ENCODE peak calls at places on chromosomes 4 and X, in eight cellular contexts. K, Y, L, O, M, Z, R and E are unnamed samples.

GRCh38 chr4:142408003-142408441 is 438.1 kb downstream of the INPP4B start:
- DNase-seq in K (peak), Y (no peak), L (no peak), O (peak), M (no peak), Z (no peak), R (no peak), E (peak)

GRCh38 chr4:173990879-173991231 is 292.6 kb downstream of the FBXO8 start:
- DNase-seq in K (no peak), Y (no peak), L (no peak), O (no peak), M (no peak), Z (peak), R (no peak), E (no peak)

GRCh38 chrX:141341341-141341740 is 99.0 kb upstream of the SPANXC start:
- DNase-seq in K (peak), Y (no peak), L (peak), O (peak), M (no peak), Z (no peak), R (no peak), E (peak)

GRCh38 chrX:149284616-149285015 is 220.5 kb downstream of the IDS start:
- DNase-seq in K (no peak), Y (no peak), L (no peak), O (no peak), M (no peak), Z (no peak), R (no peak), E (no peak)

GRCh38 chrX:54178100-54178940 is 4.7 kb downstream of the FAM120C start:
- DNase-seq in K (peak), Y (no peak), L (peak), O (peak), M (no peak), Z (no peak), R (no peak), E (peak)

GRCh38 chr4:128558896-128559669 is 250.4 kb upstream of the JADE1 start:
- DNase-seq in K (peak), Y (no peak), L (no peak), O (peak), M (no peak), Z (no peak), R (no peak), E (peak)

GRCh38 chr4:111788046-111788642 is 357.1 kb upstream of the FAM241A start:
- DNase-seq in K (no peak), Y (no peak), L (no peak), O (no peak), M (no peak), Z (peak), R (no peak), E (no peak)

GRCh38 chr4:140158234-140159030 is 4.4 kb upstream of the MAML3 start:
- DNase-seq in K (peak), Y (no peak), L (no peak), O (peak), M (no peak), Z (no peak), R (peak), E (no peak)

GRCh38 chr4:164023214-164023613 is 528.7 kb downstream of the TMA16 start:
- DNase-seq in K (no peak), Y (no peak), L (no peak), O (no peak), M (no peak), Z (no peak), R (no peak), E (no peak)

GRCh38 chr4:683982-684571 is 4.9 kb downstream of the SLC49A3 start:
- DNase-seq in K (peak), Y (no peak), L (no peak), O (peak), M (peak), Z (peak), R (peak), E (peak)

GRCh38 chrX:20362268-20363002 is 95.7 kb upstream of the RPS6KA3 start:
- DNase-seq in K (peak), Y (no peak), L (no peak), O (peak), M (no peak), Z (no peak), R (peak), E (peak)

GRCh38 chrX:19593684-19594083 is 78.4 kb upstream of the MAP3K15 start:
- DNase-seq in K (peak), Y (no peak), L (no peak), O (peak), M (no peak), Z (no peak), R (no peak), E (peak)

GRCh38 chr4:18051281-18051680 is 29.7 kb upstream of the LCORL start:
- DNase-seq in K (peak), Y (no peak), L (no peak), O (no peak), M (no peak), Z (no peak), R (no peak), E (no peak)

GRCh38 chrX:843306-843705 is 212.7 kb downstream of the SHOX start:
- DNase-seq in K (no peak), Y (no peak), L (no peak), O (no peak), M (no peak), Z (no peak), R (no peak), E (no peak)

GRCh38 chr4:108135549-108136209 is 33.1 kb downstream of the LEF1 start:
- DNase-seq in K (no peak), Y (no peak), L (no peak), O (no peak), M (no peak), Z (no peak), R (no peak), E (no peak)

DNA sequence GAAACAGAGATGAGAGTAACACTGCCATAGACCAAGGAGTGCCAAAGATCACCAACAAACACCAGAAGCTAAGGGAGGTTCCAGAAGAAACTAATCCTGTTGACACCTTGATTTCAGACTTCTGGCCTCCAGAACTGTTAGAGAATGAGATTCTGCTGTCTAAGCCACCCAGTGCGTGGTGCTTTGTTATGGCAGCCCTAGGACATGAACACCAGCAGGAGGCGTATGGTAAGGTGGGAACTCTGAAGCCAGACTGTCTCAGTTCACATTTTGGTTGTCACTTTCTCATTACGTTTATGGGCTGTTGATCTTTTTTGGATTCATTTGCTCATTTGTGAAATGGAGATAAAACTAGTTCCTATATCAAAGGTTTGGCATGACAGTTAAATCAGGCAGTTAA is 142.9 kb downstream of the DCHS2 start:
- DNase-seq in K (no peak), Y (no peak), L (no peak), O (no peak), M (no peak), Z (no peak), R (no peak), E (no peak)
- TF ChIP-seq CTCF in K (no peak), Y (no peak), L (no peak), O (no peak), M (no peak), Z (no peak), R (no peak), E (no peak)

DNA sequence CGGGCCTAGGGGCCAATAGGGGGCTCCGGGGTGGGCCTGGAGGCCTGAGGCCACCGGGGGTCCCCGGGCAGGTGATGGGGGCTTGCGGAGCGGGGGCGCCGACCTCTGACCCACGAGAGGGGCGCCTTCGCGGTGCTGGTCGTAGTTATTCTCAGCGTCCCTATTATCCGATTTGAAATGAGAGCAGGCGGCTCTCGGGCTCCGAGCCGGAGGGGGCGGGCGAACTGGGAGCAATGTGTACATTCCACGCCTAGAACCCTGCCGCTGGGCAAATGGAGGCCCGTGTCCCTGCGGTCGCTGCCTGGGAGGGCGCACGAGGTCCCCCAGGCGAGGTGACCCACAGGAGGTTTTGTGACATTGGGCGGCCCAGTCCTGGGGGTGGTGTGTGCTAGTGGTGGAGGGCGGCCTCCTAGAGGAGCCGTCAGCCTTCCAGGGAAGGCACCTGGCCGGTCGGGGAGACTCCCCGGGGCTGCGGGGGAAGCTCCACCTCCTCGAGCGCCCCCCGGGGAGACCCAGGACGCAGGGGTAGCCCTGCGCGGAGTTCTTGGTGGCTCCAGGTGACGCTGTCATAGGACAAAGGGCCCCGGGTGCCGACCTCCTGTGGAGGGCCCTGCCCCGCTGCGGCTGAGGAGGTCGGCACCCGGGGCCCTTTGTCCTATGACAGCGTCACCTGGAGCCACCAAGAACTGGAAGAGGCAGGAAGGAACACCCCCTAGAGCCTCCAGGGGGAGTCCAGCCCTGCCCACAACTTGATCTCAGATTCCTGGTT is 102.6 kb upstream of the PRKX start:
- DNase-seq in K (peak), Y (peak), L (no peak), O (peak), M (peak), Z (peak), R (peak), E (peak)
- TF ChIP-seq CTCF in K (no peak), Y (no peak), L (no peak), O (no peak), M (no peak), Z (no peak), R (no peak), E (no peak)

GRCh38 chrX:42720209-42720608 is 57.8 kb downstream of the PPP1R2C start:
- DNase-seq in K (no peak), Y (no peak), L (no peak), O (no peak), M (no peak), Z (no peak), R (no peak), E (no peak)

GRCh38 chrX:42710452-42710851 is 67.5 kb downstream of the PPP1R2C start:
- DNase-seq in K (no peak), Y (no peak), L (no peak), O (no peak), M (no peak), Z (no peak), R (no peak), E (no peak)

GRCh38 chrX:42715689-42716022 is 62.3 kb downstream of the PPP1R2C start:
- DNase-seq in K (no peak), Y (no peak), L (no peak), O (no peak), M (no peak), Z (no peak), R (no peak), E (no peak)

DNA sequence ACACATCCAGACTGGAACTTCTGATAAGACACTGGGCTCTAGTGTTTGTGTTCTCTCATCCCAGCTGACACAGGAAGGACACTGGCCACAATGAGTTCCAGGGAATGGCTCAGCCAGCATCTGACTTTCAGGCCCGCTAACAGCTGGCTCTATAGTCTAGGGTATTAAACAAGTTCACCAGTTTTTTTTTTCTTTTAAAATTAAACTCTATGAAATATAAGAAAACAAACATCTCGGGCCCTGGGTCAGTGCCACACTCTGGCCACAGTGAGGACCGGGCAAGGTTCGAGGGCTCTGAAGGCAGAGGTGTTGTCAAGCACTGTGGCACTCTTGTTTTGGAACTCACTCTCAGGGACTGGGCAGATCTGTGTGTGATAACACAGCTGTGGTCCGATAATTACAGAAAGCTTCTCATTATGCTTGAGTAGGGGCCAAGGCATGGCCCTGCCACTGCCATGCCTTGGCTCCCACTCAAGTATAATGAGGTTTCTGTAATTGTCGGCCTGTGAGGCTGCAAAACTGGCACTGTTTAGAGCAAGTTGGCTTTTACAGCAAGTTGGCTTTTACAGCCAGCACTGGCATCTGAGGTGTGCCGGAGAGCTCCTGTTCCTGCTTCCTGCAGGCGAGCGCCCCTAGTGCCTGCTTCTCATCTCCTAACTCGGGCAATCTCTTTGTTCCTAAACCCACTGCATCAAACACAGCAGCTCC is 62.8 kb downstream of the PPP1R2C start:
- DNase-seq in K (no peak), Y (no peak), L (no peak), O (peak), M (peak), Z (peak), R (peak), E (no peak)
- TF ChIP-seq CTCF in K (no peak), Y (no peak), L (no peak), O (peak), M (peak), Z (peak), R (peak), E (no peak)

GRCh38 chrX:2913118-2913517 is 16.0 kb downstream of the ARSD start:
- DNase-seq in K (no peak), Y (no peak), L (no peak), O (no peak), M (no peak), Z (no peak), R (no peak), E (no peak)
- TF ChIP-seq CTCF in K (peak), Y (no peak), L (no peak), O (no peak), M (no peak), Z (no peak), R (no peak), E (peak)

DNA sequence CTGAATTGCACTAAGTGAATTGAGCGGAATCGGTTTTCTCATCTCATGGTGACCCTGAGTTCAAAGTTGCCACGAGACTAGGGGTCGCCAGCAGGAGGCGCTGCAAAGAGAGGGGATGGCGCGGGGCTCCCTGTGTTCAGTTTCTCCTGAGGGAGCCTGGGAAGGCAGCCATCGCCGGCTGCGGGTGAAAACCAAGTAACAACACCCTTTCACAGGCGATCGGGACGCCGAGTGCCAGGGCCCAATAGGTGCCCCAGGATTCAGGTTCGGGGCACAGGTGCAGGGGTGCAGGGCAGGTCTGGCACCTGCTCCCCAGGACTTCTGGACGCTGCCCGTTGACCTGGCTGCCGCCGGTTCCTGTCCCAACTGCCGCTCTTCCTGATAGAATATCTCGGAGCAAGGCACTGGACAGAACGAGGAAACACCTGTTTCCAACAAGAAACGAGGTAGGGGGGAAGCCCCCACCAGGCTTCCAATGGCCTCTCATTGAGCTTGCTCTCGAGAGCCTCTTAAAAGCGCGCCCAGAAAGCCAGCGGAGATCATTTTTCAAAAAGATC is 1.1 kb upstream of the FGF16 start:
- DNase-seq in K (peak), Y (peak), L (no peak), O (no peak), M (peak), Z (peak), R (no peak), E (no peak)
- TF ChIP-seq CTCF in K (peak), Y (no peak), L (peak), O (peak), M (peak), Z (peak), R (peak), E (peak)

GRCh38 chr4:9925750-9926439 is 95.4 kb downstream of the SLC2A9 start:
- DNase-seq in K (no peak), Y (no peak), L (no peak), O (no peak), M (no peak), Z (no peak), R (no peak), E (no peak)

GRCh38 chr4:9924750-9925149 is 96.5 kb downstream of the SLC2A9 start:
- DNase-seq in K (peak), Y (no peak), L (no peak), O (peak), M (no peak), Z (no peak), R (no peak), E (no peak)

GRCh38 chr4:9926591-9926990 is 94.7 kb downstream of the SLC2A9 start:
- DNase-seq in K (no peak), Y (peak), L (no peak), O (no peak), M (no peak), Z (no peak), R (no peak), E (no peak)

GRCh38 chr4:9931196-9931595 is 90.1 kb downstream of the SLC2A9 start:
- DNase-seq in K (no peak), Y (no peak), L (no peak), O (no peak), M (no peak), Z (no peak), R (no peak), E (no peak)

GRCh38 chr4:9927317-9928007 is 93.8 kb downstream of the SLC2A9 start:
- DNase-seq in K (no peak), Y (peak), L (no peak), O (no peak), M (no peak), Z (no peak), R (no peak), E (no peak)
- TF ChIP-seq CTCF in K (no peak), Y (no peak), L (no peak), O (no peak), M (no peak), Z (no peak), R (no peak), E (no peak)

GRCh38 chr4:57193996-57194675 is 84.0 kb upstream of the IGFBP7 start:
- DNase-seq in K (no peak), Y (no peak), L (no peak), O (no peak), M (no peak), Z (no peak), R (no peak), E (no peak)
- TF ChIP-seq CTCF in K (no peak), Y (no peak), L (peak), O (no peak), M (no peak), Z (no peak), R (no peak), E (no peak)